ENCODE peak calls at places on chromosomes 6 and 20, in seven cellular contexts. K is BJ; M is MM.1S; O is dorsolateral prefrontal cortex; A is glutamatergic neuron; W is activated CD4-positive, alpha-beta memory T cell treated with anti-CD3 and anti-CD28 coated beads for 36 hours; F is CD4-positive, alpha-beta T cell. P is an unnamed sample.
A peak's percentile ranks its signal among the peaks of the same experiment; 100 is the strongest.

GRCh38 chr6:81834141-81834621 is 81.7 kb upstream of the TENT5A start:
- DNase-seq in K (peak; percentile 60), M (no peak), O (no peak), A (no peak), W (no peak), F (no peak), P (no peak)

GRCh38 chr6:20826378-20826777 is 292.1 kb downstream of the CDKAL1 start:
- DNase-seq in K (peak; percentile 38), M (no peak), O (no peak), A (no peak), W (no peak), F (no peak), P (no peak)

GRCh38 chr6:223136-223535 is 69.2 kb upstream of the DUSP22 start:
- DNase-seq in K (no peak), M (no peak), O (no peak), A (no peak), W (no peak), F (no peak), P (no peak)

GRCh38 chr20:42721923-42722322 is 467.8 kb downstream of the PTPRT start:
- DNase-seq in K (no peak), M (no peak), O (no peak), A (no peak), W (no peak), F (no peak), P (no peak)

GRCh38 chr6:112639436-112639835 is 292.3 kb downstream of the RFPL4B start:
- DNase-seq in K (no peak), M (no peak), O (no peak), A (no peak), W (no peak), F (no peak), P (no peak)

GRCh38 chr20:52242237-52243230 is 51.0 kb upstream of the ZFP64 start:
- DNase-seq in K (no peak), M (peak; percentile 63), O (no peak), A (no peak), W (no peak), F (no peak), P (no peak)

GRCh38 chr6:28218312-28219248 is 6.5 kb upstream of the ZSCAN9 start:
- DNase-seq in K (no peak), M (peak; percentile 49), O (peak; percentile 45), A (peak; percentile 73), W (peak; percentile 53), F (no peak), P (peak; percentile 33)

GRCh38 chr6:431986-432385 is 40.4 kb downstream of the IRF4 start:
- DNase-seq in K (no peak), M (no peak), O (no peak), A (no peak), W (peak; percentile 91), F (no peak), P (no peak)

GRCh38 chr6:40399888-40400468 is 187.2 kb downstream of the LRFN2 start:
- DNase-seq in K (no peak), M (no peak), O (no peak), A (no peak), W (no peak), F (no peak), P (no peak)

GRCh38 chr6:129598244-129599187 is 111.5 kb downstream of the ARHGAP18 start:
- DNase-seq in K (no peak), M (peak; percentile 71), O (no peak), A (no peak), W (no peak), F (no peak), P (no peak)

GRCh38 chr20:62900692-62901584 is 25.4 kb downstream of the DIDO1 start:
- DNase-seq in K (no peak), M (peak; percentile 11), O (no peak), A (no peak), W (peak; percentile 22), F (no peak), P (no peak)

GRCh38 chr6:9002833-9003232 is 567.5 kb upstream of the SLC35B3 start:
- DNase-seq in K (no peak), M (no peak), O (no peak), A (no peak), W (no peak), F (no peak), P (no peak)

GRCh38 chr20:38997622-38998021 is 35.5 kb downstream of the DHX35 start:
- DNase-seq in K (no peak), M (no peak), O (no peak), A (no peak), W (peak; percentile 83), F (no peak), P (no peak)

GRCh38 chr6:61134028-61134427 is 1152.0 kb downstream of the KHDRBS2 start:
- DNase-seq in K (no peak), M (no peak), O (no peak), A (no peak), W (no peak), F (no peak), P (no peak)

GRCh38 chr6:154605207-154605877 is 94.9 kb upstream of the CNKSR3 start:
- DNase-seq in K (no peak), M (no peak), O (no peak), A (no peak), W (peak; percentile 55), F (no peak), P (no peak)

GRCh38 chr6:73134588-73134987 is 90.7 kb downstream of the KHDC1L start:
- DNase-seq in K (no peak), M (no peak), O (peak; percentile 39), A (peak; percentile 73), W (peak; percentile 48), F (no peak), P (no peak)

GRCh38 chr20:19539191-19539590 is 218.9 kb upstream of the RIN2 start:
- DNase-seq in K (no peak), M (no peak), O (no peak), A (no peak), W (no peak), F (no peak), P (no peak)

GRCh38 chr6:69771158-69771906 is 25.5 kb downstream of the LMBRD1 start:
- DNase-seq in K (no peak), M (no peak), O (no peak), A (no peak), W (no peak), F (no peak), P (no peak)

P was measured in C1 segment of cervical spinal cord.